ENCODE peak calls at places on chromosomes 11 and 22, in six cellular contexts. P, O, S, J, R and Q are unnamed samples.

GRCh38 chr11:17432041-17432440 is 43.6 kb upstream of the KCNJ11 start:
- DNase-seq in S (no peak), J (no peak), P (no peak), R (no peak), O (no peak), Q (no peak)

GRCh38 chr22:44399906-44400762 is 87.4 kb upstream of the SHISAL1 start:
- DNase-seq in O (no peak), S (no peak), J (no peak), R (no peak), P (peak; percentile 17), Q (no peak)

GRCh38 chr11:107044503-107044902 is 26.2 kb upstream of the GUCY1A2 start:
- DNase-seq in R (no peak), P (no peak), J (no peak), S (no peak), O (no peak), Q (peak; percentile 35)

GRCh38 chr22:49934891-49935557 is 16.6 kb downstream of the CRELD2 start:
- DNase-seq in J (peak; percentile 78), R (peak; percentile 54), S (peak; percentile 91), O (peak; percentile 39), P (peak; percentile 88), Q (no peak)

GRCh38 chr22:20448630-20449029 is 11.0 kb upstream of the SCARF2 start:
- DNase-seq in O (no peak), S (no peak), J (no peak), R (no peak), P (no peak), Q (no peak)

GRCh38 chr22:24060375-24060788 is 49.3 kb downstream of the CABIN1 start:
- DNase-seq in J (peak; percentile 54), S (no peak), P (peak; percentile 45), R (no peak), O (peak; percentile 96), Q (peak; percentile 75)

GRCh38 chr11:114036156-114036811 is 23.2 kb upstream of the ZBTB16 start:
- DNase-seq in J (peak; percentile 87), S (peak; percentile 93), R (peak; percentile 93), P (peak; percentile 92), O (peak; percentile 18), Q (peak; percentile 36)

GRCh38 chr22:30275625-30276024 is 9.0 kb upstream of the OSM start:
- DNase-seq in J (no peak), R (no peak), S (no peak), O (no peak), P (no peak), Q (peak; percentile 56)

GRCh38 chr11:1448166-1448825 is 38.3 kb downstream of the MOB2 start:
- DNase-seq in O (no peak), R (no peak), J (no peak), P (no peak), S (no peak), Q (no peak)

GRCh38 chr11:73372371-73372993 is 3.7 kb upstream of the RELT start:
- DNase-seq in S (no peak), R (no peak), J (no peak), O (no peak), P (no peak), Q (peak; percentile 21)

GRCh38 chr22:41964106-41964494 is 5.1 kb upstream of the SEPTIN3 start:
- DNase-seq in P (no peak), R (no peak), O (no peak), J (no peak), S (no peak), Q (no peak)
- H3K4me3 ChIP-seq in P (no peak overlapping the region), R (no peak overlapping the region), O (no peak overlapping the region), J (no peak overlapping the region), S (no peak overlapping the region), Q (no peak overlapping the region)

GRCh38 chr11:65066315-65066714 is 8.0 kb upstream of the NAALADL1 start:
- DNase-seq in O (no peak), J (no peak), R (no peak), P (no peak), S (no peak), Q (no peak)
- H3K4me3 ChIP-seq in O (no peak overlapping the region), J (no peak overlapping the region), R (no peak overlapping the region), P (no peak overlapping the region), S (no peak overlapping the region), Q (no peak overlapping the region)

DNA sequence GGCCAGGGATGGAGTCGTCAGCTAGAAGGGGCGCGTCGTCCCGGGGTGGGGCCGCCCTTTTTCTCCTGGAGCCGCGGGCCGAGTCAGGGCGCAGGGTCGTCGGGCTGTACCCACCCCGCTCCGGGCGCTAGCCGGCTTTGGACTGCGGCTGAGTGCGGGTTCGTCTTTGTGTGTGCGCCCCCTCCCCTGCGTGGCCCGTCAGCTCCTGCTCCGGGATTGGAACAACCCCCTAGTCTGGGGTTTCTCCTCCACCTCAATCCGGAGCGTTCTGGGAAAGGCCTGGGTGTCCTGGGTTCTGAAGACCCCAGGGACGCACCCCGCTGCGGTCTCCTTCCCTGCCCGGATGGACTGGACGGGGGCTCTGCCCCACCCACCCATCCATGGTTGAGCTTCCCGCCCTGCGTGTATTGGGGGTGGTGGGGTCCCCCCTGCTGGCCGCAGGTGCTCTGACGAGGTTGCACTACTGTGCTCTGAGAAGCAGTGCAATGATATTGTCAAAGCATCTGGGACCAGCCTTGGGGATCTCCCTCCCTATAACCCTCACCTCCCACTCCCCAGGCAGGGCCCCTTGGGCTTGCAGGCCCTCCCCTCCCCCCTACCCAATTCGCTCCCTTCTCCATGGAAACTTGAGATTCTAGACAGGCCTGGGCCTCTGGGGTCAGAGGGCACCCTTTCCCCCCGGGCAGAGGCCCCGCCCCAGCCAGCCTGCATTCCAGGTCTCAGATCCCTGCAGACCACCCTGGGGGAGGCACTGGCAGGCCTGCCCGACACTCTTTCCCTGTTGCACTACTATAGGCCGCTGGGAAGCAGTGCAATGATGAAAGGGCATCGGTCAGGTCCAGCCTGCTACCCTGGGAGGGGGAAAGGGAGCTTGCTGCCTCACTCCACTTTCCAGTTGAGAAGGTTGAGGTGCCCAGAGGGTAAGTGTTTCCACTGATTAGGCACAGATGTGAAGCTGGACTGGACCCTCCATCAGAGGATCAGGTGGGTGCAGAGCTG is 10.7 kb downstream of the SDF2L1 start:
- DNase-seq in O (no peak), J (no peak), R (no peak), S (peak; percentile 6), P (no peak), Q (no peak)
- H3K4me3 ChIP-seq in O (peak overlapping the region; percentile 84), J (no peak overlapping the region), R (peak overlapping the region; percentile 32), S (peak overlapping the region; percentile 38), P (peak overlapping the region; percentile 62), Q (peak overlapping the region; percentile 64)

GRCh38 chr11:35160248-35160820 is 21.4 kb downstream of the CD44 start:
- DNase-seq in J (no peak), O (no peak), S (no peak), R (no peak), P (no peak), Q (no peak)
- H3K4me3 ChIP-seq in J (no peak overlapping the region), O (no peak overlapping the region), S (no peak overlapping the region), R (no peak overlapping the region), P (no peak overlapping the region), Q (no peak overlapping the region)